ENCODE peak calls at places on chromosome 17, in four cellular contexts. V, A, G and M are unnamed samples.

GRCh38 chr17:59371426-59372099 is 40.1 kb downstream of the YPEL2 start:
- DNase-seq in V (no peak), G (no peak), A (peak), M (peak)

GRCh38 chr17:1871743-1872142 is 41.9 kb downstream of the RPA1 start:
- DNase-seq in V (no peak), G (no peak), A (no peak), M (no peak)

GRCh38 chr17:79246226-79246794 is 171.7 kb downstream of the ENGASE start:
- DNase-seq in V (no peak), G (no peak), A (no peak), M (no peak)

GRCh38 chr17:77429985-77430752 is 289.4 kb downstream of the SEC14L1 start:
- DNase-seq in V (peak), A (peak), G (peak), M (peak)

GRCh38 chr17:77579717-77580116 is 378.8 kb upstream of the TNRC6C start:
- DNase-seq in A (no peak), G (no peak), V (no peak), M (no peak)

GRCh38 chr17:39979021-39979660 is 1.5 kb upstream of the PSMD3 start:
- DNase-seq in V (peak), G (no peak), A (no peak), M (no peak)

GRCh38 chr17:304461-304860 is 48.1 kb downstream of the RPH3AL start:
- DNase-seq in G (no peak), V (no peak), A (peak), M (no peak)

GRCh38 chr17:79837888-79838540 is 1.2 kb downstream of the CBX4 start:
- DNase-seq in V (no peak), G (no peak), A (peak), M (no peak)

GRCh38 chr17:37650419-37651003 is 7.3 kb upstream of the DDX52 start:
- DNase-seq in V (peak), A (peak), G (no peak), M (peak)

GRCh38 chr17:65855675-65856074 is 294.2 kb upstream of the AXIN2 start:
- DNase-seq in A (no peak), G (no peak), V (no peak), M (no peak)

GRCh38 chr17:39674702-39675389 is 6.6 kb downstream of the PNMT start:
- DNase-seq in V (no peak), G (no peak), A (peak), M (no peak)

GRCh38 chr17:65629234-65629690 is 67.8 kb upstream of the AXIN2 start:
- DNase-seq in A (no peak), G (no peak), V (no peak), M (no peak)

GRCh38 chr17:81537343-81537855 is 9.2 kb downstream of the FSCN2 start:
- DNase-seq in V (no peak), A (peak), G (peak), M (peak)

GRCh38 chr17:50665838-50666237 is 31.2 kb downstream of the ABCC3 start:
- DNase-seq in V (no peak), A (no peak), G (no peak), M (no peak)

GRCh38 chr17:39925282-39926134 is 1.9 kb downstream of the ORMDL3 start:
- DNase-seq in A (no peak), G (no peak), V (no peak), M (no peak)

GRCh38 chr17:41967141-41967920 is 736 bp downstream of the CNP start:
- DNase-seq in A (peak), G (no peak), V (no peak), M (peak)

GRCh38 chr17:19258371-19258770 is 21.2 kb downstream of the EPN2 start:
- DNase-seq in A (no peak), V (no peak), G (no peak), M (no peak)

GRCh38 chr17:70855401-70856054 is 686.2 kb downstream of the KCNJ2 start:
- DNase-seq in A (no peak), G (no peak), V (no peak), M (no peak)

GRCh38 chr17:1509255-1509943 is 7.0 kb downstream of the INPP5K start:
- DNase-seq in A (no peak), G (no peak), V (no peak), M (no peak)

GRCh38 chr17:19264681-19265080 is 27.5 kb downstream of the EPN2 start:
- DNase-seq in G (no peak), A (no peak), V (no peak), M (no peak)

GRCh38 chr17:52120465-52120864 is 38.0 kb downstream of the CA10 start:
- DNase-seq in V (no peak), A (no peak), G (no peak), M (no peak)

GRCh38 chr17:79364695-79365094 is 246.2 kb downstream of the RBFOX3 start:
- DNase-seq in A (no peak), G (no peak), V (no peak), M (no peak)

GRCh38 chr17:12078791-12079190 is 58.1 kb downstream of the MAP2K4 start:
- DNase-seq in V (no peak), G (no peak), A (no peak), M (no peak)

GRCh38 chr17:82470065-82470464 is 11.5 kb downstream of the NARF start:
- DNase-seq in G (no peak), A (no peak), V (no peak), M (no peak)

GRCh38 chr17:28908640-28909098 is 5.8 kb upstream of the DHRS13 start:
- DNase-seq in A (no peak), G (no peak), V (peak), M (peak)

DNA sequence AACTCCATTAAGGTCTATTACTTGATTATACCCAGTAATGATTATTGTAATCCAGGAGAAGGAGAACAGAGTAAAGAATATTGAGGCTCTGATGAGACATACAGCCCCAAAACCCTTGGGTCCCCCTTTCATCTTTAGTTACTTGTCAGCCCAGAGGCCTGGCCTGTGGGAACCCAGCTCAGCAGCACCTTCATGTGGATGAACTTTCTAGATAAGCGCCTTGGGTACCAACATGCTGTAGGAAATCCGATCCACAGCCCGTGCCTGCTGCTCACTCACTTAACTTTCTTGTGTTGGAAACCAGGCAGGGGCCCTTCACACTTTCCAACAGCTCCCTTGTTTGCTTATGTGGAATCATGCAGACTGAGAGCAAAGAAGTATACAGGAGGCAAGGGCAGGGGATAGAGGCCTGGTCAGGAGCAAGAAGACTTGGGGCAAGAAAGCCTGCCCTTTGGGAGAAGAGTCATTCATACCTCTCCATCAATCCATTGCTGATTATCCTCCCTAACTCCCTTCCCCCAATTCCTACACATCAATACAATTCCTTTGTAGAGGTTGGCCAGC is 64.0 kb upstream of the SOX9 start:
- DNase-seq in V (no peak), G (no peak), A (no peak), M (no peak)
- TF ChIP-seq CTCF in V (no peak), G (no peak), A (no peak), M (no peak)

GRCh38 chr17:17621254-17621653 is 29.7 kb upstream of the PEMT start:
- DNase-seq in A (no peak), V (no peak), G (no peak), M (no peak)

GRCh38 chr17:17626151-17626805 is 34.8 kb upstream of the PEMT start:
- DNase-seq in G (no peak), V (no peak), A (no peak), M (no peak)

GRCh38 chr17:17623904-17624303 is 32.4 kb upstream of the PEMT start:
- DNase-seq in V (no peak), G (no peak), A (no peak), M (no peak)

GRCh38 chr17:17626840-17627239 is 35.3 kb upstream of the PEMT start:
- DNase-seq in G (no peak), V (no peak), A (no peak), M (no peak)

GRCh38 chr17:17624776-17625175 is 33.3 kb upstream of the PEMT start:
- DNase-seq in A (no peak), V (no peak), G (no peak), M (peak)
- TF ChIP-seq CTCF in A (no peak), V (no peak), G (no peak), M (no peak)

GRCh38 chr17:45451131-45451530 is 18.5 kb upstream of the ARHGAP27 start:
- DNase-seq in V (no peak), A (no peak), G (no peak), M (no peak)
- TF ChIP-seq CTCF in V (no peak), A (no peak), G (no peak), M (no peak)

DNA sequence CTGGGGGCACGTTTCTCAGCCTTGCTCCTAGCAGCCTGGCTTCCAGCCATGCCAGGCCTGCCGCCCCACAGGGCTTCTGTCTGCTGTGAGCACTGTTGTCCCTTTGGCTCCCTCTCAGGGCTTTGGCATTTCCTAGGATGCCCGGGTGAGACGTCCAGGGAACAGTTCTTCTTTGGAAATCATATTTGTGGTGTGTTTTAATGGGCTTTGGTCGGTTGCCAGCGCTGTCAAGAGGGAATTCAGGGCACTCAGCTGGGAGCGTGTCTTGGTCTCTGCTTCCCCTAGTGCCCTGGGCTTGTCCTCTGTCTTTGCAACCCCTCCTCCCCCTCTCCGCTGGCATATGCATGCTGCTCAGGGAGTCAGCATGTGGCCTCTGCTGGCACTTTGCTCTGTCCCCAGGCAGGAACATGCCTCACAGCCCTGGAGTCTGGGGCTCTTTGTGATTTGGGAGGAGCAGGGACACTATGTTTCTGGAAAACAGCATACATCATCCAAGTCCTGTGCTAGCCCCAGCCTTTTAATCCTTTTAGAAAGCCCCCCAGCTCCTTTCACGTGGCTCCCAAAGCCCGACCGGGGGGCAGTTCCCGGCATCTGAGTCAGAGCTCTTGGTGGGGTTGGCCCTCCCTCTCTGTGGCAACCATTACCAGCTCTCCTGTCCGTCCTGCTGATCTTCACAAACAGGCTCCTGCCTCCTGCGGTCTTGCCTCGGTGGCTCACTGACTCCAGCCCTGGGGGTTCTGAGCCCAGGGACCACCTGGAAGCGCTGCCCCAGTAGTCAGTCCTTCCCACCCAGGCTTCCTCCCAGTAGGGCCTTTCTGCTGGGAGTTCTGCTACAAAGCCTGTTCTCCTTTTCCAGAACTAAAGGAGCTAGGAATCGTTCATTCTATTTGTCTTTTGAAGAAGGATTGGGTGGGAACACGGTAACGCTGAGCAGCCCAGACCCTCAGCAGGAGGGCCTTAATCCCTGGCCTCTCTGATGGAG is 26.7 kb downstream of the SAP30BP start:
- DNase-seq in V (peak), G (no peak), A (peak), M (peak)
- TF ChIP-seq CTCF in V (peak), G (no peak), A (no peak), M (no peak)

GRCh38 chr17:62444063-62444462 is 20.4 kb downstream of the METTL2A start:
- DNase-seq in G (no peak), V (no peak), A (no peak), M (no peak)
- TF ChIP-seq CTCF in G (no peak), V (no peak), A (no peak), M (no peak)

DNA sequence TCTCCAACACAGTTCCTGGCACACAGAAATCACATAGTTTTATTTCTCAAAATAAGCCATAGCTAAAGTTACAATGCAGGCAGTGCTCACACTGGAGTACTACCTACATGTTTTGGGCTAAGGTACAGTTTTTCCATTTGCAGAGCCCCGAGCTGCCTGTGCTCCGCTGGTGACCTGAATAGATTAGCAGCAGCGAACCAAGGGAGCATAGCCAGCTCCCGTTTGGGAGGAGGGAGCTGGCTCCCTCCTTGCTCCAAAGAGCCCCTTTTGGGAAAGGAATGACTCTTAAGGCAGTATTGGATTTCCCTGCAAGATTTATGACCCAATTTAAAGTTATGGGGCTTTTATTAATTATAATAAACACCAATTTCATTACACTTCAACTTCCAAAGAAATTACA is 362.4 kb upstream of the CCL2 start:
- DNase-seq in V (no peak), A (no peak), G (no peak), M (no peak)
- TF ChIP-seq CTCF in V (no peak), A (no peak), G (no peak), M (no peak)

DNA sequence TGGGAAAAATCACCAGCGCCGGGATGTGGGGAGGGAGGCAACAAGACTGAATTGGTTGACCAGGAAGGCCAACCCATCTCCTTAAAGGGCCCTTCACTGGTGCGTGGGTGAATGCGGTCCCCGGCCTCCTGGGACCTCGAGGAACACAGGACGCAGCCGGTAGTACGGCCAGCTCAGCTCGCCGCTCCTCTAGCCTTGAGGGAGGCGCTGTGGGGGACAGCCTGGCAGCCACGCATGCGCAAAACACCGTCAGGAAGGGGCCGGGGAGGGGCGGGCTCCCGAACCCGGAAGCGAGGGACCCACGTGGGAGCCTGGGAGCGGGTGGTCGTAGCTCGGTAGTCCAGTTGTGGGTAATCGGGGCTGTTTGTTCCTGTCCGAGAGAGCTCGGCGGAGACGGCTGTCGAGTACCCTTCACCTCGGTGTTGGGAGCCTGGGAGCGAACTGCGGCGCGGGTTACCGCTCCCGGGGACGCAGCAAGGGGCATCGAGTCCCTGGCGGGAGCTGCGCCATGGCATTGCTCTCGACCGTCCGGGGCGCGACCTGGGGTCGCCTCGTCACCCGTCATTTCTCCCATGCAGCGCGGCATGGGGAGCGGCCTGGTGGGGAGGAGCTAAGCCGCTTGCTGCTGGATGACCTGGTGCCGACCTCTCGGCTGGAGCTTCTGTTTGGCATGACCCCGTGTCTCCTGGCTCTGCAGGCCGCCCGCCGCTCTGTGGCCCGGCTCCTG is at the start of gene MRM1:
- DNase-seq in V (peak), A (peak), G (peak), M (peak)
- TF ChIP-seq CTCF in V (peak), A (no peak), G (no peak), M (no peak)